ENCODE peak calls at places on chromosomes 1 and 21, in four cellular contexts. One of them, this sample, is unnamed.

GRCh38 chr21:35002879-35003722 is 46.0 kb downstream of the RUNX1 start:
- DNase-seq in Peyer's patch: no peak
- DNase-seq in RCC 7860: peak
- DNase-seq in astrocyte of the cerebellum: peak
- DNase-seq in this sample: no peak

GRCh38 chr1:234842726-234843641 is 233.0 kb upstream of the IRF2BP2 start:
- DNase-seq in RCC 7860: no peak
- DNase-seq in Peyer's patch: no peak
- DNase-seq in astrocyte of the cerebellum: no peak
- DNase-seq in this sample: no peak

GRCh38 chr1:18676431-18676830 is 45.8 kb downstream of the PAX7 start:
- DNase-seq in RCC 7860: no peak
- DNase-seq in astrocyte of the cerebellum: no peak
- DNase-seq in Peyer's patch: no peak
- DNase-seq in this sample: no peak

GRCh38 chr1:81409262-81409661 is 391.5 kb upstream of the ADGRL2 start:
- DNase-seq in RCC 7860: no peak
- DNase-seq in astrocyte of the cerebellum: no peak
- DNase-seq in Peyer's patch: no peak
- DNase-seq in this sample: no peak

GRCh38 chr1:153903841-153904455 is 18.8 kb downstream of the GATAD2B start:
- DNase-seq in RCC 7860: no peak
- DNase-seq in Peyer's patch: no peak
- DNase-seq in astrocyte of the cerebellum: no peak
- DNase-seq in this sample: no peak

GRCh38 chr1:155912056-155912536 is 947 bp upstream of the RIT1 start:
- DNase-seq in RCC 7860: no peak
- DNase-seq in Peyer's patch: no peak
- DNase-seq in astrocyte of the cerebellum: no peak
- DNase-seq in this sample: no peak

GRCh38 chr1:13623021-13623637 is 39.5 kb downstream of the PDPN start:
- DNase-seq in RCC 7860: no peak
- DNase-seq in Peyer's patch: no peak
- DNase-seq in astrocyte of the cerebellum: no peak
- DNase-seq in this sample: no peak

GRCh38 chr1:172003766-172004530 is 162.7 kb downstream of the DNM3 start:
- DNase-seq in astrocyte of the cerebellum: no peak
- DNase-seq in RCC 7860: peak
- DNase-seq in Peyer's patch: no peak
- DNase-seq in this sample: no peak

GRCh38 chr21:19010996-19011395 is 607.4 kb upstream of the TMPRSS15 start:
- DNase-seq in astrocyte of the cerebellum: no peak
- DNase-seq in Peyer's patch: no peak
- DNase-seq in RCC 7860: no peak
- DNase-seq in this sample: no peak

GRCh38 chr1:91846007-91846620 is 39.8 kb downstream of the TGFBR3 start:
- DNase-seq in RCC 7860: no peak
- DNase-seq in astrocyte of the cerebellum: peak
- DNase-seq in Peyer's patch: no peak
- DNase-seq in this sample: peak

GRCh38 chr21:29005696-29006095 is 13.0 kb upstream of the LTN1 start:
- DNase-seq in astrocyte of the cerebellum: no peak
- DNase-seq in Peyer's patch: no peak
- DNase-seq in RCC 7860: peak
- DNase-seq in this sample: no peak

GRCh38 chr1:205314986-205315618 is 6.4 kb downstream of the NUAK2 start:
- DNase-seq in astrocyte of the cerebellum: no peak
- DNase-seq in Peyer's patch: no peak
- DNase-seq in RCC 7860: no peak
- DNase-seq in this sample: no peak

GRCh38 chr21:38454161-38454560 is 44.1 kb downstream of the ERG start:
- DNase-seq in RCC 7860: no peak
- DNase-seq in Peyer's patch: no peak
- DNase-seq in astrocyte of the cerebellum: no peak
- DNase-seq in this sample: no peak

GRCh38 chr1:151167116-151167515 is 1.2 kb downstream of the SCNM1 start:
- DNase-seq in RCC 7860: no peak
- DNase-seq in Peyer's patch: no peak
- DNase-seq in astrocyte of the cerebellum: no peak
- DNase-seq in this sample: no peak

GRCh38 chr1:221555689-221556433 is 186.0 kb downstream of the DUSP10 start:
- DNase-seq in astrocyte of the cerebellum: no peak
- DNase-seq in RCC 7860: no peak
- DNase-seq in Peyer's patch: no peak
- DNase-seq in this sample: no peak

GRCh38 chr1:22639286-22639685 is 2.9 kb downstream of the C1QA start:
- DNase-seq in Peyer's patch: no peak
- DNase-seq in RCC 7860: no peak
- DNase-seq in astrocyte of the cerebellum: no peak
- DNase-seq in this sample: no peak

GRCh38 chr21:25639167-25639921 is at the start of gene JAM2:
- DNase-seq in Peyer's patch: peak
- DNase-seq in RCC 7860: no peak
- DNase-seq in astrocyte of the cerebellum: no peak
- DNase-seq in this sample: peak

GRCh38 chr1:26666855-26667254 is 29.0 kb upstream of the ARID1A start:
- DNase-seq in astrocyte of the cerebellum: no peak
- DNase-seq in RCC 7860: no peak
- DNase-seq in Peyer's patch: no peak
- DNase-seq in this sample: no peak

GRCh38 chr1:159071970-159072582 is 4.5 kb downstream of the AIM2 start:
- DNase-seq in astrocyte of the cerebellum: peak
- DNase-seq in RCC 7860: peak
- DNase-seq in Peyer's patch: no peak
- DNase-seq in this sample: no peak

GRCh38 chr1:35580949-35581388 is 7.9 kb downstream of the TFAP2E start:
- DNase-seq in astrocyte of the cerebellum: no peak
- DNase-seq in RCC 7860: no peak
- DNase-seq in Peyer's patch: no peak
- DNase-seq in this sample: no peak

GRCh38 chr1:228494044-228494353 is 6.8 kb downstream of the RNF187 start:
- DNase-seq in astrocyte of the cerebellum: no peak
- DNase-seq in Peyer's patch: no peak
- DNase-seq in RCC 7860: no peak
- DNase-seq in this sample: no peak

GRCh38 chr1:14742181-14742980 is 143.9 kb downstream of the KAZN start:
- DNase-seq in Peyer's patch: no peak
- DNase-seq in RCC 7860: peak
- DNase-seq in astrocyte of the cerebellum: peak
- DNase-seq in this sample: peak

GRCh38 chr1:165431079-165431478 is 13.8 kb downstream of the RXRG start:
- DNase-seq in astrocyte of the cerebellum: no peak
- DNase-seq in Peyer's patch: no peak
- DNase-seq in RCC 7860: no peak
- DNase-seq in this sample: no peak

GRCh38 chr21:16891821-16892220 is 621.0 kb upstream of the CXADR start:
- DNase-seq in Peyer's patch: no peak
- DNase-seq in RCC 7860: no peak
- DNase-seq in astrocyte of the cerebellum: peak
- DNase-seq in this sample: no peak

GRCh38 chr1:29236993-29237905 is 927 bp downstream of the PTPRU start:
- DNase-seq in astrocyte of the cerebellum: no peak
- DNase-seq in Peyer's patch: no peak
- DNase-seq in RCC 7860: no peak
- DNase-seq in this sample: peak

GRCh38 chr1:23449918-23450317 is 25.4 kb upstream of the TCEA3 start:
- DNase-seq in astrocyte of the cerebellum: no peak
- DNase-seq in RCC 7860: no peak
- DNase-seq in Peyer's patch: no peak
- DNase-seq in this sample: no peak

GRCh38 chr1:88684482-88685238 is 587 bp downstream of the PKN2 start:
- DNase-seq in RCC 7860: peak
- DNase-seq in astrocyte of the cerebellum: no peak
- DNase-seq in Peyer's patch: peak
- DNase-seq in this sample: peak

GRCh38 chr1:57741521-57741920 is 317.7 kb upstream of the DAB1 start:
- DNase-seq in Peyer's patch: no peak
- DNase-seq in RCC 7860: no peak
- DNase-seq in astrocyte of the cerebellum: no peak
- DNase-seq in this sample: no peak

GRCh38 chr1:215739028-215739427 is 171.9 kb downstream of the KCTD3 start:
- DNase-seq in astrocyte of the cerebellum: no peak
- DNase-seq in RCC 7860: no peak
- DNase-seq in Peyer's patch: no peak
- DNase-seq in this sample: no peak

GRCh38 chr1:188611432-188611831 is 1782.7 kb downstream of the PLA2G4A start:
- DNase-seq in RCC 7860: no peak
- DNase-seq in astrocyte of the cerebellum: no peak
- DNase-seq in Peyer's patch: no peak
- DNase-seq in this sample: no peak

GRCh38 chr21:37071561-37072238 is 1.2 kb downstream of the PIGP start:
- DNase-seq in Peyer's patch: no peak
- DNase-seq in astrocyte of the cerebellum: no peak
- DNase-seq in RCC 7860: no peak
- DNase-seq in this sample: no peak

This sample was measured in T1000.